ENCODE peak calls at places on chromosomes 16 and 17, in five cellular contexts. F is HTR-8/SVneo, U is NCI-H774, Y is kidney, K is Calu3. D is an unnamed sample.
A peak's percentile ranks its signal among the peaks of the same experiment; 100 is the strongest.

GRCh38 chr17:39236981-39237441 is 11.3 kb upstream of the STAC2 start:
- DNase-seq in Y (no peak), F (no peak), U (peak; percentile 54), K (peak; percentile 67), D (no peak)

GRCh38 chr17:70380017-70380416 is 210.7 kb downstream of the KCNJ2 start:
- DNase-seq in Y (no peak), F (no peak), U (no peak), K (no peak), D (no peak)

GRCh38 chr16:59865071-59865671 is 1131.1 kb upstream of the GOT2 start:
- DNase-seq in F (no peak), K (no peak), Y (no peak), U (no peak), D (no peak)

GRCh38 chr17:3890082-3890892 is 2.6 kb downstream of the CAMKK1 start:
- DNase-seq in F (peak; percentile 95), U (no peak), K (peak; percentile 76), Y (peak; percentile 93), D (peak; percentile 91)

GRCh38 chr17:57331423-57331822 is 75.1 kb downstream of the MSI2 start:
- DNase-seq in Y (no peak), U (no peak), K (no peak), F (no peak), D (no peak)

GRCh38 chr17:17235212-17236174 is 1.5 kb downstream of the FLCN start:
- DNase-seq in F (no peak), U (no peak), K (no peak), Y (no peak), D (no peak)

GRCh38 chr17:44928136-44928535 is 12.8 kb upstream of the GFAP start:
- DNase-seq in K (no peak), F (no peak), Y (peak; percentile 66), U (no peak), D (no peak)

GRCh38 chr16:9119795-9120194 is 28.4 kb downstream of the HAPSTR1 start:
- DNase-seq in K (no peak), F (no peak), U (no peak), Y (no peak), D (no peak)

GRCh38 chr16:21565816-21566669 is 33.3 kb upstream of the METTL9 start:
- DNase-seq in U (no peak), Y (no peak), K (no peak), F (no peak), D (no peak)

GRCh38 chr17:2916362-2916928 is 120.2 kb downstream of the RAP1GAP2 start:
- DNase-seq in Y (no peak), F (no peak), K (no peak), U (no peak), D (no peak)

GRCh38 chr17:17403899-17404576 is 72.8 kb upstream of the MED9 start:
- DNase-seq in F (no peak), U (peak; percentile 72), Y (no peak), K (no peak), D (no peak)

GRCh38 chr16:75288596-75289120 is 37.2 kb upstream of the BCAR1 start:
- DNase-seq in K (no peak), Y (no peak), F (no peak), U (no peak), D (no peak)

GRCh38 chr17:40795019-40795667 is 4.6 kb downstream of the KRT28 start:
- DNase-seq in F (no peak), U (no peak), Y (no peak), K (no peak), D (no peak)

GRCh38 chr17:15311996-15312395 is 29.4 kb downstream of the TEKT3 start:
- DNase-seq in Y (no peak), F (no peak), K (no peak), U (no peak), D (no peak)

GRCh38 chr17:56690441-56691291 is 97.2 kb downstream of the NOG start:
- DNase-seq in K (no peak), U (no peak), F (no peak), Y (peak; percentile 70), D (no peak)

GRCh38 chr16:84631153-84631466 is 13.2 kb upstream of the COTL1 start:
- DNase-seq in F (no peak), U (no peak), Y (no peak), K (no peak), D (no peak)

GRCh38 chr17:63516910-63517824 is 6.0 kb upstream of the KCNH6 start:
- DNase-seq in F (peak; percentile 54), K (peak; percentile 28), Y (no peak), U (no peak), D (no peak)

GRCh38 chr16:850668-851067 is 50.1 kb upstream of the GNG13 start:
- DNase-seq in Y (peak; percentile 33), U (no peak), F (no peak), K (no peak), D (no peak)

GRCh38 chr16:89658221-89658879 is 714 bp downstream of the SPATA33 start:
- DNase-seq in K (peak; percentile 34), F (no peak), U (no peak), Y (peak; percentile 77), D (no peak)

GRCh38 chr17:77319211-77320031 is 178.7 kb downstream of the SEC14L1 start:
- DNase-seq in U (no peak), K (peak; percentile 89), Y (peak; percentile 96), F (peak; percentile 92), D (peak; percentile 84)

GRCh38 chr17:33506889-33507650 is 214.0 kb upstream of the ASIC2 start:
- DNase-seq in K (no peak), U (no peak), F (no peak), Y (peak; percentile 77), D (no peak)